ENCODE peak calls at places on chromosomes 3 and 15, in nine cellular contexts. O is neuronal stem cell; Y is CD4-positive, CD25-positive, alpha-beta regulatory T cell; S is cardiac muscle cell; C is stomach; G is IMR-90; T is SJSA1; E is uterus; B is HAP-1. W is an unnamed sample.

GRCh38 chr3:44055951-44056350 is 185.7 kb upstream of the TOPAZ1 start:
- DNase-seq in O (no peak), B (no peak), E (no peak), Y (no peak), T (no peak), C (no peak), S (no peak), G (peak; percentile 17), W (no peak)

GRCh38 chr15:92846716-92847115 is 53.4 kb upstream of the CHD2 start:
- DNase-seq in C (no peak), S (no peak), Y (no peak), O (no peak), T (no peak), E (no peak), B (no peak), G (peak; percentile 75), W (no peak)

GRCh38 chr3:46228259-46229222 is 13.7 kb upstream of the CCR3 start:
- DNase-seq in Y (peak; percentile 72), E (no peak), O (no peak), G (peak; percentile 44), C (no peak), T (peak; percentile 16), B (no peak), S (no peak), W (no peak)

GRCh38 chr3:119990888-119991287 is 103.4 kb downstream of the GSK3B start:
- DNase-seq in S (no peak), C (no peak), E (no peak), O (no peak), Y (no peak), G (peak; percentile 62), B (no peak), T (no peak), W (no peak)

GRCh38 chr3:152302521-152303021 is 33.8 kb downstream of the MBNL1 start:
- DNase-seq in T (peak; percentile 34), B (no peak), E (peak; percentile 72), O (no peak), Y (peak; percentile 55), G (peak; percentile 90), C (no peak), S (peak; percentile 65), W (peak; percentile 76)

GRCh38 chr3:108159865-108160264 is 62.4 kb downstream of the IFT57 start:
- DNase-seq in S (no peak), E (no peak), B (no peak), Y (no peak), T (peak; percentile 20), O (no peak), C (no peak), G (peak; percentile 66), W (no peak)

GRCh38 chr15:88954431-88955277 is 41.5 kb upstream of the MFGE8 start:
- DNase-seq in B (peak; percentile 27), S (peak; percentile 11), C (no peak), G (no peak), Y (no peak), O (no peak), T (no peak), E (peak; percentile 18), W (no peak)

GRCh38 chr15:62035256-62035908 is 24.9 kb downstream of the VPS13C start:
- DNase-seq in B (no peak), G (peak; percentile 75), E (no peak), Y (peak; percentile 23), O (no peak), T (peak; percentile 38), C (no peak), S (no peak), W (no peak)

GRCh38 chr3:46463120-46463867 is 1.4 kb downstream of the LTF start:
- DNase-seq in Y (no peak), E (no peak), G (no peak), B (no peak), C (no peak), O (no peak), T (peak; percentile 4), S (no peak), W (peak; percentile 39)

GRCh38 chr3:100709840-100710235 is 544 bp downstream of the TFG start:
- DNase-seq in B (peak; percentile 67), Y (peak; percentile 30), S (peak; percentile 92), E (peak; percentile 43), G (peak; percentile 20), C (no peak), T (peak; percentile 31), O (peak; percentile 66), W (no peak)

DNA sequence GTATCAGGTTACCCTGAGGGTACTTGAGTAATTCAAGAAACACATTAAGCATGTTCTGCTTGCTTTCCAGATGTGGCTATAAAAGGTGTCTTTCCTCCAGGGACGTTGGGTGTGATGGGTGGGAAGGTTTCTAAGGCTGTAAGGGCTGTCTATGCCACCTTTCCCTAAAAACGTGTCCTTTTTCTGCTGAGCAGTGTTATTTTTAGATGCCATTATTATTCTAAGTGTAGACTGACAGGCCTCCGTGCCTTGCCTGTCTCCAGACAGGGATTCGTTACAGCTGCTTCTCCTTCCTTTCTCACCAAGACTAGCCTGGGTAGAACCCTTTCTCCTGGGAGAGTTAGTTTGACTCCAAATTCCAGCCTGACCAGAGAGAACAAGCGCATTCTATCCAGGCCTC is 26.8 kb upstream of the RHO start:
- DNase-seq in E (no peak), B (no peak), Y (no peak), C (no peak), G (no peak), O (no peak), S (no peak), T (no peak), W (no peak)
- H3K4me1 ChIP-seq in E (no peaks in the 10 kb centered on the region), B (no peaks in the 10 kb centered on the region), Y (no peaks in the 10 kb centered on the region), C (no peaks in the 10 kb centered on the region), G (peaks cover 20% of the 10 kb centered on the region), O (no peaks in the 10 kb centered on the region), S (peaks cover 60% of the 10 kb centered on the region), T (peaks cover 3% of the 10 kb centered on the region), W (peaks cover 11% of the 10 kb centered on the region)

DNA sequence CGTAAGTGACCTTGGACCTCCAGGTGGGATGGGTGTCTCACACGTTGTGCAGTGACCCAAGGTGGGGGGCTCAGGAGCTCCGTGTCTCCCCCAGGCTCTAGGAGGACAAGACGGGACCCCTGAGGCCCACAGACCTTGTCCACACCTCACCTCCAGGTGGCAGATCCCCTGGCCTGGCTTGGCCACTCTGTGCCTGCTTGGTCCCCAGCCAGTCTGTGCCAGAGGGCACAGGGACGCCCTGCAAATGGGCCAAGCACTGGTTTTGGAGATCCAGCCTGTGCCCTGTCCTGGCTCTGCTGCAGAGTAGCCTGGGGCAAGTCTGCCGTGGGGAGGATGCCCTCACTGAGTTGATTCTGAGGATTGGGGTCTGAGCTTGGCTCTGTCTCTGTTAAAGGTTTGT is 14.0 kb downstream of the SLC6A6 start:
- DNase-seq in E (no peak), T (no peak), C (no peak), S (no peak), Y (no peak), B (no peak), O (no peak), G (no peak), W (no peak)
- H3K9me3 ChIP-seq in E (no peaks in the 10 kb centered on the region), T (no peaks in the 10 kb centered on the region), C (no peaks in the 10 kb centered on the region), S (no peaks in the 10 kb centered on the region), Y (no peaks in the 10 kb centered on the region), B (no peaks in the 10 kb centered on the region), O (no peaks in the 10 kb centered on the region), G (no peaks in the 10 kb centered on the region), W (no peaks in the 10 kb centered on the region)

GRCh38 chr3:134326126-134326525 is 48.1 kb downstream of the AMOTL2 start:
- DNase-seq in C (no peak), G (no peak), E (no peak), S (no peak), Y (no peak), O (no peak), T (no peak), B (no peak), W (no peak)
- H3K4me1 ChIP-seq in C (peaks cover 50% of the 10 kb centered on the region), G (peaks cover 38% of the 10 kb centered on the region), E (peaks cover 5% of the 10 kb centered on the region), S (peaks cover 12% of the 10 kb centered on the region), Y (no peaks in the 10 kb centered on the region), O (peaks cover 29% of the 10 kb centered on the region), T (peaks cover 71% of the 10 kb centered on the region), B (peaks cover 34% of the 10 kb centered on the region), W (peaks cover 23% of the 10 kb centered on the region)

GRCh38 chr15:25058080-25058785 is 103.4 kb downstream of the SNRPN start:
- DNase-seq in T (no peak), O (no peak), C (peak; percentile 9), B (no peak), G (no peak), Y (no peak), S (no peak), E (peak; percentile 3), W (no peak)
- H3K9me3 ChIP-seq in T (peaks cover 61% of the 10 kb centered on the region), O (peaks cover 100% of the 10 kb centered on the region), C (peaks cover 100% of the 10 kb centered on the region), B (peaks cover 7% of the 10 kb centered on the region), G (peaks cover 100% of the 10 kb centered on the region), Y (peaks cover 100% of the 10 kb centered on the region), S (peaks cover 20% of the 10 kb centered on the region), E (peaks cover 97% of the 10 kb centered on the region), W (peaks cover 41% of the 10 kb centered on the region)

DNA sequence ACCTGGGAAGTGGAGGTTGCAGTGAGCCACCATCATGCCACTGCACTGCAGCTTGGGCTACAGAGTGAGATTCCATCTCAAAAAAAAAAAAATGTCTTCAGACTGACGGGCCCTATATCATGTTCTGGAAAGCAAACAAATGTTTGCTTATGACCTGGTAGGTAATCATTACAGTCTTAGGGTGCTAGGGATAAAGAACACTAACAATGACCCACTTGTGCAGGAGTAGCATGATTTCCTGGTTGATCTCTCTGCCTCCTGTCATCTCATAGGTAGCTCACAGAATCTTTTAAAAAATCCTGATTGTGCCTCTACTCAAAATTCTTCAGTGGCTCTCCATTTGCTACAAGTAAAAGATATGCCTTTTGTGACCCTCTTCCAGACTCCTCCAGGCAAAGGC is 74.5 kb upstream of the TSPAN3 start:
- DNase-seq in B (no peak), E (no peak), T (no peak), C (no peak), S (no peak), G (no peak), Y (no peak), O (no peak), W (no peak)
- H3K4me1 ChIP-seq in B (peaks cover 24% of the 10 kb centered on the region), E (no peaks in the 10 kb centered on the region), T (peaks cover 41% of the 10 kb centered on the region), C (peaks cover 28% of the 10 kb centered on the region), S (no peaks in the 10 kb centered on the region), G (peaks cover 25% of the 10 kb centered on the region), Y (no peaks in the 10 kb centered on the region), O (no peaks in the 10 kb centered on the region), W (peaks cover 10% of the 10 kb centered on the region)

DNA sequence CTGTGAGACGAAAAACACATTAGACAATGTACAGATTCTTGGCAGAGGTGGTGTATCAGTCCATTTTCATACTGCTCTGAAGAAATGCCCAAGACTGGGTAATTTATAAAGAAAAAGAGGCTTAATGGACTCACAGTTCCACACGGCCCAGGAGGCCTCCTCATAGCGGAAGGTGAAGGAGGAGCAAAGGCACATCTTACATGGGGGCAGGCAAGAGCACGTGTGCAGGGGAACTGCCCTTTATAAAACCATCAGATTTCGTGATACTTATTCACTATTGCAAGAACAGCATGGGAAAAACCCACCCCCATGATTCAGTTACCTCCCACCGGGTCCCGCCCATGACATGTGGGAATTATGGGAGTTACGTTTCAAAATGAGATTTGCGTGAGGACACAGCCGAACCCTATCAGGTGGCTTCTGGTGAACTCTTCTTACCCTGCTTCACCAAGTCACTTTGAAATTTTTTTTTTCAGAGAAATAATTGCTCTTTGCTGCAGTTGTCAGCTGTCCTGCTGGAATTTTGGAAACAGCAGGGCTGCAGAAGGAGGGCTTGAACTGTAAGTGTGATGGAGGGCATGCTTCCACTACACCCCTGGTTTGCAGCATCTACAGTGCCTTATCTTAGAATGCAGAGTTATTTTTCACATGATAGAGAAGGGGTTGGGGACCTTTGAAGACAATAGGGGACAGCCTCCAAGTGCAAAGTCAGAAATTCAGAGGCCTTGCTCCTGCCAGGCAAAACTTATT is 2.9 kb upstream of the IGF2BP2 start:
- DNase-seq in S (no peak), C (no peak), Y (no peak), T (no peak), B (no peak), E (no peak), G (no peak), O (no peak), W (no peak)
- H3K9me3 ChIP-seq in S (no peaks in the 10 kb centered on the region), C (no peaks in the 10 kb centered on the region), Y (no peaks in the 10 kb centered on the region), T (no peaks in the 10 kb centered on the region), B (no peaks in the 10 kb centered on the region), E (no peaks in the 10 kb centered on the region), G (no peaks in the 10 kb centered on the region), O (peaks cover 13% of the 10 kb centered on the region), W (peaks cover 2% of the 10 kb centered on the region)